ENCODE peak calls at places on chromosomes 11 and 22, in four cellular contexts. F, I, U and L are unnamed samples.
A peak's percentile ranks its signal among the peaks of the same experiment; 100 is the strongest.

GRCh38 chr22:43704051-43704450 is 108.1 kb downstream of the EFCAB6 start:
- DNase-seq in F (no peak), I (no peak), U (no peak), L (no peak)

GRCh38 chr22:42116848-42117424 is 13.7 kb downstream of the CYP2D6 start:
- DNase-seq in F (no peak), I (no peak), U (peak; percentile 32), L (no peak)

GRCh38 chr11:128936546-128937275 is 6.0 kb downstream of the TP53AIP1 start:
- DNase-seq in F (no peak), I (no peak), U (peak; percentile 65), L (no peak)

GRCh38 chr22:27930246-27931060 is 11.4 kb upstream of the PITPNB start:
- DNase-seq in F (no peak), I (no peak), U (peak; percentile 18), L (no peak)

GRCh38 chr22:45777852-45778172 is 106.2 kb downstream of the ATXN10 start:
- DNase-seq in F (no peak), I (no peak), U (no peak), L (no peak)

GRCh38 chr11:69913591-69914285 is 94.5 kb upstream of the FGF3 start:
- DNase-seq in F (no peak), I (no peak), U (no peak), L (no peak)

GRCh38 chr11:113615773-113616172 is 90.3 kb downstream of the TMPRSS5 start:
- DNase-seq in F (peak; percentile 19), I (no peak), U (no peak), L (no peak)

GRCh38 chr11:69356703-69357457 is 62.9 kb downstream of the MYEOV start:
- DNase-seq in F (peak; percentile 44), I (no peak), U (no peak), L (no peak)

GRCh38 chr11:104306862-104307474 is 143.0 kb upstream of the PDGFD start:
- DNase-seq in F (no peak), I (no peak), U (no peak), L (no peak)

GRCh38 chr22:49971232-49972162 is 10.9 kb downstream of the PIM3 start:
- DNase-seq in F (peak; percentile 9), I (peak; percentile 49), U (peak; percentile 64), L (no peak)

GRCh38 chr11:125373426-125374391 is 122.4 kb downstream of the FEZ1 start:
- DNase-seq in F (peak; percentile 61), I (no peak), U (no peak), L (no peak)

GRCh38 chr22:41925783-41926460 is 684 bp downstream of the TNFRSF13C start:
- DNase-seq in F (no peak), I (peak; percentile 62), U (peak; percentile 87), L (no peak)

GRCh38 chr11:96070453-96070852 is 146.5 kb upstream of the MTMR2 start:
- DNase-seq in F (no peak), I (no peak), U (no peak), L (no peak)

GRCh38 chr11:101003468-101003867 is 126.1 kb downstream of the PGR start:
- DNase-seq in F (no peak), I (peak; percentile 66), U (no peak), L (no peak)

GRCh38 chr11:82988936-82989627 is 82.6 kb downstream of the RAB30 start:
- DNase-seq in F (no peak), I (no peak), U (peak; percentile 17), L (no peak)

GRCh38 chr11:101914349-101914736 is 467 bp upstream of the CEP126 start:
- DNase-seq in F (no peak), I (peak; percentile 27), U (peak; percentile 11), L (no peak)

GRCh38 chr11:86314636-86315035 is 12.6 kb downstream of the HIKESHI start:
- DNase-seq in F (no peak), I (no peak), U (no peak), L (no peak)

GRCh38 chr11:114176321-114176720 is 116.8 kb downstream of the ZBTB16 start:
- DNase-seq in F (no peak), I (no peak), U (no peak), L (no peak)

GRCh38 chr11:133360860-133361688 is 171.2 kb downstream of the OPCML start:
- DNase-seq in F (no peak), I (no peak), U (no peak), L (no peak)

GRCh38 chr22:39859903-39860588 is 33.5 kb downstream of the ENTHD1 start:
- DNase-seq in F (no peak), I (no peak), U (no peak), L (peak; percentile 48)

GRCh38 chr22:45450931-45451651 is 37.6 kb downstream of the RIBC2 start:
- DNase-seq in F (no peak), I (no peak), U (no peak), L (no peak)

GRCh38 chr22:36162127-36163034 is 1.8 kb upstream of the APOL3 start:
- DNase-seq in F (no peak), I (no peak), U (no peak), L (peak; percentile 42)

GRCh38 chr11:57116654-57117053 is 65.1 kb upstream of the LRRC55 start:
- DNase-seq in F (peak; percentile 67), I (peak; percentile 69), U (peak; percentile 64), L (peak; percentile 3)

GRCh38 chr11:16097543-16097942 is 258.8 kb downstream of the SOX6 start:
- DNase-seq in F (no peak), I (no peak), U (peak; percentile 64), L (no peak)

GRCh38 chr11:19931141-19931767 is 218.6 kb downstream of the NAV2 start:
- DNase-seq in F (no peak), I (no peak), U (peak; percentile 65), L (no peak)

GRCh38 chr11:47271961-47272661 is 2.2 kb downstream of the MADD start:
- DNase-seq in F (no peak), I (no peak), U (no peak), L (no peak)

GRCh38 chr22:43433904-43434600 is 22.2 kb downstream of the MPPED1 start:
- DNase-seq in F (no peak), I (no peak), U (no peak), L (no peak)

DNA sequence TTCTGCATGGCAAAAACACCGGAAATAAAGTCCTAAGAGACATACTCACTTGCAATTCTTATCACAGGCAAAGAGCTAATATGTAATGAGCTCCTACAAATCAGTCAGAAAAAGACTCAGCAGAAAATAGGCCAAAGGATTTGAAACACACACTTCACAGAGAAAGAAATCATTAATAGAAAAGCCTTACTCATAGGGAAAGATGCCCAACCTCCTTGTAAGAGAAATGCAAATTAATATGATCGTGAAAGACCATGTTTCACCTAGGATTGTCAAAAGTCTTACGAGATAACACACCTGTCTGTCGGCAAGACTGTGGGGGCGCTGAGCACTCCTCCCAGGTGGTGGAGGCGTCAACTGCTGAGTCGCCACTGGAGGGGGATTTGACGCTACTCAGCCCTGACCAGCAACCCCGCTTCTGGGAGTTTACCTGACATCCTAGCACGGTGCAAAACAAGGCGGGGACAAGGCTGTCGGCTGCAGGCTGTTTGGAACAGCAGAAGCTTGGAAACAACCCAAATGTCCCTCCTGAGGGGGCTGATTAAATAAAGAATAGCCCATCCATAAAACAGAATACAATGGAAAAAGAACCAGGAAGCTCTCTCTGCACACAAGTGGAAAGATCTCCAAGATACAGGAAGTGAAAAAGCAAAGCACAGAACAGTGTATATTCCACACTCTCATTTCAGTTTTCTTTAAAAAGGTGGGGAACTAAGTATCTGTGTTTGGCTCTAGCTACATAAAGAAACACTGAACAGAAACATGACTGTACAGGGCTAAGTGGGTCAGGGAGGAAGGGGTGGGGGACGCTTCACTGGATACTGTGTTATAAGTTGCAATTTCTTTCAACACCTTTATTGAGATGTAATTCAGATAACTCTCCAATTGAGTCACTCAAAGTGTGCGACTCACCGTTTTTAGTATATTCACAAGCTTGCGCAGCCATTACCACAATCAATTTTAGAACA is 11.5 kb downstream of the CSNK1E start:
- DNase-seq in F (no peak), I (no peak), U (peak; percentile 49), L (peak; percentile 91)
- TF ChIP-seq CTCF in F (no peak), I (no peak), U (no peak), L (peak; percentile 28)

DNA sequence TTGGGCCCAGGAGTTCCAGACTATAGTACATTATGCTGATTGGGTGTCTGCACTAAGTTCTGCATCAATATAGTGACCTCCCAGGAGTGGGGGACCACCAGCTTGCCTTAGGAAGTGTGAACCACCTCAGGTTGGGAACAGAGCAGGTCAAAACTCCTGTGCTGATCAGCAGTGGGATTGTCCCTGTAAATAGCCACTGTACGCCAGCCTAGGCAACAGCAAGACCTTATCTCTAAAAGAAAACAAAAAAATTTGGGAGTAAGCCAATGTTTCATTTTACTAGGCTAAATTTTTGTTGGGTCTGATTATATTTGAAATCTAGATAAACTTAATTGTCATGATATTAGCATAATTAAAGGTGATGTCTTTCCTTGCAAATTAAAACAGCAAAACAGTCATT is 3.4 kb downstream of the DEPDC5 start:
- DNase-seq in F (no peak), I (no peak), U (no peak), L (no peak)
- TF ChIP-seq CTCF in F (no peak), I (no peak), U (no peak), L (no peak)

GRCh38 chr22:23938328-23939016 is 22.5 kb downstream of the GSTT2B start:
- DNase-seq in F (no peak), I (no peak), U (peak; percentile 18), L (no peak)
- TF ChIP-seq CTCF in F (no peak), I (no peak), U (no peak), L (no peak)

GRCh38 chr11:121132211-121132976 is 31.4 kb downstream of the TECTA start:
- DNase-seq in F (no peak), I (peak; percentile 74), U (no peak), L (no peak)
- TF ChIP-seq CTCF in F (no peak), I (peak; percentile 48), U (no peak), L (no peak)

GRCh38 chr11:134374891-134375550 is 37.0 kb downstream of the B3GAT1 start:
- DNase-seq in F (no peak), I (no peak), U (no peak), L (no peak)

GRCh38 chr11:134374171-134374570 is 37.9 kb downstream of the B3GAT1 start:
- DNase-seq in F (no peak), I (no peak), U (no peak), L (no peak)

GRCh38 chr11:134372961-134373360 is 39.1 kb downstream of the B3GAT1 start:
- DNase-seq in F (no peak), I (no peak), U (peak; percentile 18), L (no peak)

GRCh38 chr11:134372536-134372935 is 39.5 kb downstream of the B3GAT1 start:
- DNase-seq in F (no peak), I (no peak), U (no peak), L (no peak)

DNA sequence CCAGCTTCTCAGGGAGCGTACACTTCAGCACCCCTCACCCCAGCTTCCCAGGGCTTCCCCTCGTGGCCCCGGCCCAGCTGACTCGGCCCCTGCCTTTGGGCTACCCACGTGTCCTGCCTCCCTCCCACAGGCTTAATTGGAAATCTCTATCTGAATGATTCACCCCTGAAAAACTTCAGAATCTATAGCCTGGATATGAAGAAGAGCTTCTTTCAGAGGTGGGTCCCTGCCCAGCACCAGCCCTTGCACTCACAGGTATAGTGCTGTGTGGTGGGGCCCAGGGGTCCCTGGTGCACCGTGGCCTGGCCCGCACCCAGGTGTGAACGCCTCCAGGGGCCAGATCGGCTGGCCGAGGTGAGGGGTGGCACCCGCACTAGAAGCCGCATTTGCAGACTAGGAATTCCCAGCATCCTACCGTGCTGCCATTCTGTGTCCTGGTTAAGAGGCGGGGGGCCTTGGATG is 38.4 kb downstream of the B3GAT1 start:
- DNase-seq in F (no peak), I (no peak), U (no peak), L (no peak)
- TF ChIP-seq CTCF in F (no peak), I (no peak), U (no peak), L (no peak)